ENCODE peak calls at places on chromosomes 16 and 17, in seven cellular contexts. One of them, this sample, is unnamed.

GRCh38 chr16:65994305-65994704 is 372.2 kb upstream of the CDH5 start:
- DNase-seq in GM12878: no peak
- DNase-seq in HepG2: no peak
- DNase-seq in K562: no peak
- DNase-seq in HCT116: no peak
- DNase-seq in H1: no peak
- DNase-seq in SK-N-SH: no peak
- DNase-seq in this sample: no peak

GRCh38 chr17:3039748-3040147 is 23.7 kb downstream of the OR1D5 start:
- DNase-seq in HCT116: no peak
- DNase-seq in H1: no peak
- DNase-seq in HepG2: no peak
- DNase-seq in K562: no peak
- DNase-seq in GM12878: no peak
- DNase-seq in SK-N-SH: no peak
- DNase-seq in this sample: no peak

GRCh38 chr17:56754523-56755208 is 79.1 kb downstream of the C17orf67 start:
- DNase-seq in GM12878: no peak
- DNase-seq in H1: no peak
- DNase-seq in HCT116: no peak
- DNase-seq in K562: no peak
- DNase-seq in HepG2: peak; percentile 83
- DNase-seq in SK-N-SH: peak; percentile 60
- DNase-seq in this sample: no peak

GRCh38 chr16:59605706-59606105 is 871.6 kb upstream of the GOT2 start:
- DNase-seq in SK-N-SH: no peak
- DNase-seq in K562: no peak
- DNase-seq in H1: no peak
- DNase-seq in HCT116: no peak
- DNase-seq in HepG2: no peak
- DNase-seq in GM12878: no peak
- DNase-seq in this sample: no peak

GRCh38 chr17:32664936-32665583 is 178.3 kb downstream of the CDK5R1 start:
- DNase-seq in H1: no peak
- DNase-seq in SK-N-SH: no peak
- DNase-seq in K562: no peak
- DNase-seq in HepG2: no peak
- DNase-seq in GM12878: no peak
- DNase-seq in HCT116: no peak
- DNase-seq in this sample: no peak

GRCh38 chr17:57312242-57312641 is 55.9 kb downstream of the MSI2 start:
- DNase-seq in SK-N-SH: no peak
- DNase-seq in GM12878: no peak
- DNase-seq in H1: no peak
- DNase-seq in K562: no peak
- DNase-seq in HCT116: no peak
- DNase-seq in HepG2: no peak
- DNase-seq in this sample: no peak

GRCh38 chr16:58026705-58027340 is 1.3 kb downstream of the MMP15 start:
- DNase-seq in GM12878: no peak
- DNase-seq in HCT116: no peak
- DNase-seq in HepG2: no peak
- DNase-seq in K562: no peak
- DNase-seq in SK-N-SH: peak; percentile 72
- DNase-seq in H1: peak; percentile 64
- DNase-seq in this sample: no peak

GRCh38 chr16:81482329-81483063 is 37.9 kb downstream of the CMIP start:
- DNase-seq in SK-N-SH: no peak
- DNase-seq in K562: peak; percentile 88
- DNase-seq in H1: no peak
- DNase-seq in HepG2: no peak
- DNase-seq in GM12878: no peak
- DNase-seq in HCT116: no peak
- DNase-seq in this sample: no peak

GRCh38 chr17:8696951-8697745 is 47.5 kb downstream of the CCDC42 start:
- DNase-seq in K562: no peak
- DNase-seq in GM12878: no peak
- DNase-seq in SK-N-SH: peak; percentile 47
- DNase-seq in HCT116: no peak
- DNase-seq in HepG2: peak; percentile 42
- DNase-seq in H1: peak; percentile 62
- DNase-seq in this sample: no peak

GRCh38 chr16:34054969-34055368 is 595.6 kb downstream of the TP53TG3F start:
- DNase-seq in SK-N-SH: no peak
- DNase-seq in HepG2: no peak
- DNase-seq in HCT116: no peak
- DNase-seq in GM12878: no peak
- DNase-seq in H1: no peak
- DNase-seq in K562: no peak
- DNase-seq in this sample: no peak

GRCh38 chr16:81921415-81921814 is 89.9 kb downstream of the SDR42E1 start:
- DNase-seq in HepG2: no peak
- DNase-seq in K562: no peak
- DNase-seq in H1: no peak
- DNase-seq in HCT116: no peak
- DNase-seq in GM12878: no peak
- DNase-seq in SK-N-SH: no peak
- DNase-seq in this sample: no peak

GRCh38 chr16:17397499-17397891 is 73.3 kb downstream of the XYLT1 start:
- DNase-seq in SK-N-SH: peak; percentile 59
- DNase-seq in HCT116: no peak
- DNase-seq in HepG2: peak; percentile 61
- DNase-seq in GM12878: no peak
- DNase-seq in H1: no peak
- DNase-seq in K562: peak; percentile 64
- DNase-seq in this sample: no peak

GRCh38 chr16:56241596-56241995 is 50.3 kb downstream of the GNAO1 start:
- DNase-seq in H1: no peak
- DNase-seq in SK-N-SH: no peak
- DNase-seq in GM12878: no peak
- DNase-seq in K562: no peak
- DNase-seq in HepG2: no peak
- DNase-seq in HCT116: no peak
- DNase-seq in this sample: no peak

GRCh38 chr16:89700649-89701424 is 668 bp downstream of the SPATA2L start:
- DNase-seq in SK-N-SH: peak; percentile 74
- DNase-seq in H1: peak; percentile 76
- DNase-seq in K562: peak; percentile 82
- DNase-seq in HepG2: peak; percentile 60
- DNase-seq in HCT116: no peak
- DNase-seq in GM12878: no peak
- DNase-seq in this sample: no peak

GRCh38 chr17:7443499-7444485 is 1.1 kb upstream of the CHRNB1 start:
- DNase-seq in H1: no peak
- DNase-seq in HepG2: no peak
- DNase-seq in GM12878: no peak
- DNase-seq in K562: no peak
- DNase-seq in HCT116: no peak
- DNase-seq in SK-N-SH: no peak
- DNase-seq in this sample: no peak

GRCh38 chr17:44804301-44805061 is 25.6 kb downstream of the GJC1 start:
- DNase-seq in GM12878: no peak
- DNase-seq in H1: no peak
- DNase-seq in HCT116: no peak
- DNase-seq in K562: no peak
- DNase-seq in SK-N-SH: no peak
- DNase-seq in HepG2: no peak
- DNase-seq in this sample: no peak

GRCh38 chr16:87733190-87733589 is 32.6 kb downstream of the KLHDC4 start:
- DNase-seq in GM12878: no peak
- DNase-seq in H1: no peak
- DNase-seq in K562: no peak
- DNase-seq in HCT116: no peak
- DNase-seq in SK-N-SH: no peak
- DNase-seq in HepG2: no peak
- DNase-seq in this sample: no peak

GRCh38 chr16:10579575-10579964 is 828 bp downstream of the EMP2 start:
- DNase-seq in HepG2: no peak
- DNase-seq in GM12878: no peak
- DNase-seq in SK-N-SH: no peak
- DNase-seq in HCT116: no peak
- DNase-seq in H1: no peak
- DNase-seq in K562: no peak
- DNase-seq in this sample: no peak

GRCh38 chr16:13104772-13105171 is 203.4 kb downstream of the SHISA9 start:
- DNase-seq in HepG2: no peak
- DNase-seq in SK-N-SH: no peak
- DNase-seq in K562: no peak
- DNase-seq in H1: no peak
- DNase-seq in HCT116: no peak
- DNase-seq in GM12878: no peak
- DNase-seq in this sample: no peak

GRCh38 chr17:73551756-73552155 is 92.5 kb downstream of the SDK2 start:
- DNase-seq in H1: no peak
- DNase-seq in HepG2: no peak
- DNase-seq in HCT116: peak; percentile 7
- DNase-seq in K562: no peak
- DNase-seq in GM12878: no peak
- DNase-seq in SK-N-SH: no peak
- DNase-seq in this sample: no peak

GRCh38 chr16:2858245-2859025 is 465 bp upstream of the PRSS22 start:
- DNase-seq in H1: peak; percentile 63
- DNase-seq in HepG2: no peak
- DNase-seq in GM12878: no peak
- DNase-seq in SK-N-SH: peak; percentile 42
- DNase-seq in HCT116: peak; percentile 85
- DNase-seq in K562: no peak
- DNase-seq in this sample: no peak

GRCh38 chr16:69306031-69306430 is 5.1 kb upstream of the VPS4A start:
- DNase-seq in H1: no peak
- DNase-seq in HCT116: no peak
- DNase-seq in GM12878: no peak
- DNase-seq in K562: no peak
- DNase-seq in HepG2: no peak
- DNase-seq in SK-N-SH: no peak
- DNase-seq in this sample: no peak

GRCh38 chr17:8226536-8227237 is 16.3 kb upstream of the AURKB start:
- DNase-seq in SK-N-SH: peak; percentile 65
- DNase-seq in HCT116: peak; percentile 91
- DNase-seq in H1: peak; percentile 90
- DNase-seq in HepG2: no peak
- DNase-seq in K562: peak; percentile 83
- DNase-seq in GM12878: peak; percentile 78
- DNase-seq in this sample: peak; percentile 96

GRCh38 chr17:66190738-66191606 is 961 bp downstream of the CEP112 start:
- DNase-seq in HCT116: no peak
- DNase-seq in GM12878: no peak
- DNase-seq in SK-N-SH: peak; percentile 49
- DNase-seq in K562: no peak
- DNase-seq in H1: no peak
- DNase-seq in HepG2: peak; percentile 16
- DNase-seq in this sample: no peak

GRCh38 chr17:58387834-58388233 is 29.5 kb downstream of the RNF43 start:
- DNase-seq in HepG2: no peak
- DNase-seq in K562: no peak
- DNase-seq in SK-N-SH: no peak
- DNase-seq in GM12878: no peak
- DNase-seq in H1: no peak
- DNase-seq in HCT116: peak; percentile 70
- DNase-seq in this sample: no peak
- TF ChIP-seq SIN3A in HepG2: no peak
- TF ChIP-seq SIN3A in K562: no peak
- TF ChIP-seq SIN3A in SK-N-SH: no peak
- TF ChIP-seq SIN3A in GM12878: no peak
- TF ChIP-seq SIN3A in H1: no peak
- TF ChIP-seq SIN3A in HCT116: no peak
- TF ChIP-seq SIN3A in this sample: no peak

GRCh38 chr17:40349477-40350409 is 14.8 kb downstream of the GJD3 start:
- DNase-seq in HepG2: no peak
- DNase-seq in GM12878: no peak
- DNase-seq in HCT116: no peak
- DNase-seq in SK-N-SH: no peak
- DNase-seq in H1: no peak
- DNase-seq in K562: no peak
- DNase-seq in this sample: no peak

GRCh38 chr17:40346768-40347154 is 17.8 kb downstream of the GJD3 start:
- DNase-seq in H1: no peak
- DNase-seq in K562: no peak
- DNase-seq in GM12878: no peak
- DNase-seq in SK-N-SH: no peak
- DNase-seq in HepG2: no peak
- DNase-seq in HCT116: no peak
- DNase-seq in this sample: no peak

GRCh38 chr17:40348562-40349476 is 15.7 kb downstream of the GJD3 start:
- DNase-seq in GM12878: no peak
- DNase-seq in K562: no peak
- DNase-seq in H1: no peak
- DNase-seq in HepG2: no peak
- DNase-seq in HCT116: no peak
- DNase-seq in SK-N-SH: peak; percentile 66
- DNase-seq in this sample: no peak

GRCh38 chr17:40347319-40348135 is 17.0 kb downstream of the GJD3 start:
- DNase-seq in HCT116: no peak
- DNase-seq in H1: no peak
- DNase-seq in K562: peak; percentile 49
- DNase-seq in HepG2: no peak
- DNase-seq in SK-N-SH: peak; percentile 61
- DNase-seq in GM12878: no peak
- DNase-seq in this sample: no peak

GRCh38 chr17:40348136-40348504 is 16.4 kb downstream of the GJD3 start:
- DNase-seq in HCT116: no peak
- DNase-seq in H1: no peak
- DNase-seq in GM12878: no peak
- DNase-seq in SK-N-SH: no peak
- DNase-seq in K562: no peak
- DNase-seq in HepG2: no peak
- DNase-seq in this sample: no peak
- H3K4me1 ChIP-seq in HCT116: peaks cover 31% of the 10 kb centered on the region
- H3K4me1 ChIP-seq in H1: peaks cover 59% of the 10 kb centered on the region
- H3K4me1 ChIP-seq in GM12878: peaks cover 41% of the 10 kb centered on the region
- H3K4me1 ChIP-seq in SK-N-SH: peaks cover 68% of the 10 kb centered on the region
- H3K4me1 ChIP-seq in K562: peaks cover 48% of the 10 kb centered on the region
- H3K4me1 ChIP-seq in HepG2: peaks cover 78% of the 10 kb centered on the region
- H3K4me1 ChIP-seq in this sample: peaks cover 84% of the 10 kb centered on the region

DNA sequence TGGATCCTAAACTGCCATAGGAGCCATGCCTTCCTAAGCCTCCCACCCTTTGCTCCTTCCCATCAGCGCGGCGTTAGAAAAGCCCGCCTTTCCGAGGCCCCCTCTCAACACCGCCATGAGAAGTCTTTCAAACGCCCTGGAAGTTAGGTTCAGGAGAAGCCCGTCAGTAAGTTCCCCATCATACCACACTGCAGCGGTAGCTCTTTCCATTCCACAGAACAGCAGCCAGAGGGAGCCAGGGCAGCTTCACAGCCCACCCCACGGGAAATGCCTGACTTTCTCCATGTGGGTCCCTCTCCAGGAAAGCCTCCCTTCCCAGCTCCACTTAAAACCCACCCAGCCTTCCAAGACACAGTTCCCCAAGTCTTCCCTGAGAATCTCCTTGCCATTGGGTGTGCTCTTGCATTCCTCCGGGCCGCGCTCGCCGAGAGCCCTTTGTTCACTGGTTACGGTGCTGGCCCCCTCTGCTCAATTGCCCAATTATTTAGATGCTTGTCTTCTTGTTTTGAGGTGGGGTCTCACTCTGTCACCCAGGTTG is 28.7 kb downstream of the KIAA0513 start:
- DNase-seq in K562: peak; percentile 60
- DNase-seq in HCT116: no peak
- DNase-seq in HepG2: peak; percentile 27
- DNase-seq in SK-N-SH: peak; percentile 46
- DNase-seq in H1: no peak
- DNase-seq in GM12878: no peak
- DNase-seq in this sample: no peak
- TF ChIP-seq SIN3A in K562: no peak
- TF ChIP-seq SIN3A in HCT116: no peak
- TF ChIP-seq SIN3A in HepG2: no peak
- TF ChIP-seq SIN3A in SK-N-SH: no peak
- TF ChIP-seq SIN3A in H1: no peak
- TF ChIP-seq SIN3A in GM12878: no peak
- TF ChIP-seq SIN3A in this sample: no peak

GRCh38 chr16:29742683-29743275 is 3.0 kb downstream of the C16orf54 start:
- DNase-seq in HepG2: no peak
- DNase-seq in K562: no peak
- DNase-seq in SK-N-SH: no peak
- DNase-seq in HCT116: no peak
- DNase-seq in H1: no peak
- DNase-seq in GM12878: no peak
- DNase-seq in this sample: no peak
- H3K4me1 ChIP-seq in HepG2: peaks cover 51% of the 10 kb centered on the region
- H3K4me1 ChIP-seq in K562: no peaks in the 10 kb centered on the region
- H3K4me1 ChIP-seq in SK-N-SH: no peaks in the 10 kb centered on the region
- H3K4me1 ChIP-seq in HCT116: no peaks in the 10 kb centered on the region
- H3K4me1 ChIP-seq in H1: peaks cover 4% of the 10 kb centered on the region
- H3K4me1 ChIP-seq in GM12878: peaks cover 50% of the 10 kb centered on the region
- H3K4me1 ChIP-seq in this sample: no peaks in the 10 kb centered on the region

This sample was measured in Panc1.